ENCODE peak calls at places on chromosomes 12 and 14, in four cellular contexts. G, D, T and P are unnamed samples.

GRCh38 chr14:22002860-22003284 is 329.3 kb upstream of the OR4E1 start:
- DNase-seq in G (no peak), D (peak; percentile 23), T (no peak), P (no peak)

GRCh38 chr12:9906888-9907287 is 25.3 kb downstream of the CLEC2A start:
- DNase-seq in G (no peak), T (no peak), D (no peak), P (no peak)

GRCh38 chr12:14714437-14714836 is 18.0 kb upstream of the GUCY2C start:
- DNase-seq in G (no peak), T (no peak), D (no peak), P (no peak)

GRCh38 chr14:35533357-35534129 is 421 bp upstream of the INSM2 start:
- DNase-seq in T (peak; percentile 46), D (no peak), G (peak; percentile 31), P (peak; percentile 42)

GRCh38 chr14:72906316-72906715 is 12.4 kb upstream of the DPF3 start:
- DNase-seq in D (no peak), G (no peak), T (no peak), P (no peak)

GRCh38 chr12:125137776-125138344 is 72.6 kb downstream of the AACS start:
- DNase-seq in T (no peak), G (no peak), D (no peak), P (no peak)

GRCh38 chr12:26195250-26195640 is at the start of gene SSPN:
- DNase-seq in G (no peak), T (no peak), D (no peak), P (no peak)

GRCh38 chr12:89234324-89235114 is 117.8 kb downstream of the DUSP6 start:
- DNase-seq in D (no peak), T (no peak), G (no peak), P (no peak)

GRCh38 chr14:100399052-100399849 is 76.1 kb downstream of the SLC25A47 start:
- DNase-seq in G (no peak), T (no peak), D (no peak), P (no peak)

GRCh38 chr14:105299654-105300541 is 903 bp downstream of the BRF1 start:
- DNase-seq in D (no peak), G (no peak), T (no peak), P (no peak)

GRCh38 chr14:27553820-27554219 is 956.0 kb upstream of the NOVA1 start:
- DNase-seq in G (no peak), D (no peak), T (no peak), P (no peak)

GRCh38 chr12:56836317-56836716 is 73.2 kb downstream of the HSD17B6 start:
- DNase-seq in G (peak; percentile 15), T (no peak), D (no peak), P (no peak)

GRCh38 chr12:93116632-93117031 is 187.5 kb upstream of the EEA1 start:
- DNase-seq in G (no peak), T (no peak), D (no peak), P (no peak)

GRCh38 chr12:113154351-113154973 is 4.9 kb downstream of the CFAP73 start:
- DNase-seq in T (no peak), D (no peak), G (no peak), P (no peak)

GRCh38 chr12:26274441-26275312 is 79.3 kb downstream of the SSPN start:
- DNase-seq in D (no peak), G (peak; percentile 98), T (no peak), P (peak; percentile 52)

GRCh38 chr12:68001486-68002466 is 12.5 kb downstream of the IFNG-AS1 start:
- DNase-seq in G (peak; percentile 16), D (no peak), T (no peak), P (no peak)

GRCh38 chr14:26427059-26427458 is 170.8 kb downstream of the NOVA1 start:
- DNase-seq in D (no peak), T (no peak), G (no peak), P (no peak)

GRCh38 chr12:113296557-113297213 is 38.2 kb downstream of the SLC8B1 start:
- DNase-seq in D (no peak), G (no peak), T (no peak), P (no peak)

GRCh38 chr14:55446127-55446736 is 5.8 kb upstream of the TBPL2 start:
- DNase-seq in G (peak; percentile 59), T (peak; percentile 41), D (no peak), P (peak; percentile 37)

GRCh38 chr12:68915055-68915454 is 17.9 kb downstream of the CPM start:
- DNase-seq in G (no peak), T (no peak), D (no peak), P (no peak)

GRCh38 chr12:14545144-14546124 is 22.2 kb downstream of the PLBD1 start:
- DNase-seq in G (peak; percentile 57), D (no peak), T (no peak), P (no peak)

GRCh38 chr14:69796797-69797500 is at the start of gene SLC10A1:
- DNase-seq in G (no peak), T (no peak), D (no peak), P (no peak)

GRCh38 chr12:92558806-92559205 is 144.0 kb upstream of the PLEKHG7 start:
- DNase-seq in T (no peak), G (no peak), D (no peak), P (no peak)

GRCh38 chr14:56339855-56340701 is 221.9 kb downstream of the PELI2 start:
- DNase-seq in G (peak; percentile 63), D (peak; percentile 4), T (peak; percentile 44), P (peak; percentile 13)

GRCh38 chr14:68820999-68821683 is 28.3 kb upstream of the ZFP36L1 start:
- DNase-seq in T (no peak), G (no peak), D (no peak), P (no peak)

GRCh38 chr12:48789858-48790326 is 1.0 kb upstream of the ADCY6 start:
- DNase-seq in D (no peak), G (no peak), T (no peak), P (no peak)

GRCh38 chr12:124538194-124539082 is 29.0 kb downstream of the NCOR2 start:
- DNase-seq in T (no peak), D (no peak), G (no peak), P (no peak)

GRCh38 chr14:68598621-68599447 is 194.0 kb downstream of the ZFP36L1 start:
- DNase-seq in T (peak; percentile 27), D (no peak), G (peak; percentile 93), P (no peak)

GRCh38 chr14:64442300-64442988 is 22.9 kb upstream of the AKAP5 start:
- DNase-seq in T (no peak), D (no peak), G (no peak), P (no peak)

GRCh38 chr12:87140257-87140656 is 884.1 kb upstream of the MGAT4C start:
- DNase-seq in G (no peak), D (no peak), T (no peak), P (no peak)

GRCh38 chr14:77039285-77040058 is 11.0 kb upstream of the IRF2BPL start:
- DNase-seq in D (no peak), G (no peak), T (no peak), P (no peak)

GRCh38 chr14:29148221-29148620 is 381.6 kb downstream of the FOXG1 start:
- DNase-seq in T (no peak), D (no peak), G (no peak), P (no peak)

GRCh38 chr14:74501691-74502090 is 8.1 kb downstream of the ISCA2 start:
- DNase-seq in G (no peak), T (no peak), D (no peak), P (no peak)

GRCh38 chr14:85564841-85565527 is 35.0 kb downstream of the FLRT2 start:
- DNase-seq in G (no peak), T (no peak), D (no peak), P (no peak)

GRCh38 chr12:110540048-110540447 is 37.9 kb downstream of the RAD9B start:
- DNase-seq in D (no peak), G (no peak), T (no peak), P (no peak)

GRCh38 chr12:98954506-98954905 is 309.4 kb downstream of the APAF1 start:
- DNase-seq in G (no peak), D (no peak), T (no peak), P (no peak)

GRCh38 chr14:99619873-99620834 is 16.1 kb upstream of the CCDC85C start:
- DNase-seq in T (no peak), D (no peak), G (no peak), P (no peak)